ENCODE peak calls at places on chromosomes 5 and 9, in nine cellular contexts. One of them, this sample, is unnamed.

GRCh38 chr9:12722131-12722530 is 28.9 kb downstream of the TYRP1 start:
- DNase-seq in type B pancreatic cell: no peak
- DNase-seq in ovary: no peak
- DNase-seq in endothelial cell of umbilical vein: no peak
- DNase-seq in suprapubic skin: no peak
- DNase-seq in AG04449: no peak
- DNase-seq in BJ: no peak
- DNase-seq in cardiac fibroblast: peak
- DNase-seq in HCT116: no peak
- DNase-seq in this sample: no peak

GRCh38 chr9:100637787-100638186 is 59.9 kb downstream of the CAVIN4 start:
- DNase-seq in HCT116: no peak
- DNase-seq in type B pancreatic cell: no peak
- DNase-seq in suprapubic skin: no peak
- DNase-seq in AG04449: no peak
- DNase-seq in endothelial cell of umbilical vein: no peak
- DNase-seq in ovary: no peak
- DNase-seq in cardiac fibroblast: no peak
- DNase-seq in BJ: no peak
- DNase-seq in this sample: no peak

GRCh38 chr5:10580531-10581423 is 16.9 kb downstream of the ANKRD33B start:
- DNase-seq in suprapubic skin: no peak
- DNase-seq in BJ: no peak
- DNase-seq in endothelial cell of umbilical vein: no peak
- DNase-seq in HCT116: no peak
- DNase-seq in type B pancreatic cell: no peak
- DNase-seq in cardiac fibroblast: no peak
- DNase-seq in ovary: no peak
- DNase-seq in AG04449: no peak
- DNase-seq in this sample: no peak

GRCh38 chr9:35749515-35750255 is 598 bp downstream of the RGP1 start:
- DNase-seq in endothelial cell of umbilical vein: peak
- DNase-seq in cardiac fibroblast: no peak
- DNase-seq in HCT116: no peak
- DNase-seq in BJ: no peak
- DNase-seq in ovary: no peak
- DNase-seq in type B pancreatic cell: no peak
- DNase-seq in AG04449: no peak
- DNase-seq in suprapubic skin: no peak
- DNase-seq in this sample: peak

GRCh38 chr5:23132231-23132630 is 279.1 kb upstream of the CDH12 start:
- DNase-seq in AG04449: no peak
- DNase-seq in suprapubic skin: no peak
- DNase-seq in endothelial cell of umbilical vein: no peak
- DNase-seq in BJ: no peak
- DNase-seq in type B pancreatic cell: no peak
- DNase-seq in HCT116: no peak
- DNase-seq in cardiac fibroblast: no peak
- DNase-seq in ovary: no peak
- DNase-seq in this sample: no peak

GRCh38 chr5:79488775-79489174 is 25.2 kb downstream of the HOMER1 start:
- DNase-seq in HCT116: no peak
- DNase-seq in cardiac fibroblast: peak
- DNase-seq in suprapubic skin: no peak
- DNase-seq in ovary: no peak
- DNase-seq in endothelial cell of umbilical vein: no peak
- DNase-seq in AG04449: no peak
- DNase-seq in type B pancreatic cell: no peak
- DNase-seq in BJ: peak
- DNase-seq in this sample: no peak

GRCh38 chr9:131972889-131973288 is 106.8 kb downstream of the MED27 start:
- DNase-seq in BJ: no peak
- DNase-seq in endothelial cell of umbilical vein: no peak
- DNase-seq in type B pancreatic cell: no peak
- DNase-seq in HCT116: no peak
- DNase-seq in cardiac fibroblast: no peak
- DNase-seq in AG04449: no peak
- DNase-seq in suprapubic skin: no peak
- DNase-seq in ovary: no peak
- DNase-seq in this sample: no peak

GRCh38 chr9:134422301-134422700 is 96.0 kb downstream of the RXRA start:
- DNase-seq in endothelial cell of umbilical vein: no peak
- DNase-seq in suprapubic skin: peak
- DNase-seq in BJ: no peak
- DNase-seq in HCT116: no peak
- DNase-seq in ovary: peak
- DNase-seq in AG04449: no peak
- DNase-seq in type B pancreatic cell: no peak
- DNase-seq in cardiac fibroblast: no peak
- DNase-seq in this sample: no peak

GRCh38 chr5:170424629-170425028 is 35.5 kb upstream of the KCNMB1 start:
- DNase-seq in cardiac fibroblast: no peak
- DNase-seq in ovary: no peak
- DNase-seq in suprapubic skin: no peak
- DNase-seq in HCT116: no peak
- DNase-seq in endothelial cell of umbilical vein: no peak
- DNase-seq in AG04449: no peak
- DNase-seq in type B pancreatic cell: no peak
- DNase-seq in BJ: no peak
- DNase-seq in this sample: no peak

GRCh38 chr5:170426786-170427185 is 37.6 kb upstream of the KCNMB1 start:
- DNase-seq in BJ: no peak
- DNase-seq in ovary: no peak
- DNase-seq in endothelial cell of umbilical vein: no peak
- DNase-seq in AG04449: no peak
- DNase-seq in HCT116: no peak
- DNase-seq in cardiac fibroblast: no peak
- DNase-seq in suprapubic skin: no peak
- DNase-seq in type B pancreatic cell: no peak
- DNase-seq in this sample: no peak

GRCh38 chr5:170427672-170428236 is 38.6 kb upstream of the KCNMB1 start:
- DNase-seq in BJ: no peak
- DNase-seq in HCT116: no peak
- DNase-seq in type B pancreatic cell: no peak
- DNase-seq in AG04449: no peak
- DNase-seq in endothelial cell of umbilical vein: no peak
- DNase-seq in ovary: no peak
- DNase-seq in suprapubic skin: no peak
- DNase-seq in cardiac fibroblast: peak
- DNase-seq in this sample: no peak

GRCh38 chr5:170429014-170429413 is 39.8 kb upstream of the KCNMB1 start:
- DNase-seq in BJ: no peak
- DNase-seq in type B pancreatic cell: no peak
- DNase-seq in suprapubic skin: no peak
- DNase-seq in ovary: no peak
- DNase-seq in cardiac fibroblast: peak
- DNase-seq in AG04449: no peak
- DNase-seq in endothelial cell of umbilical vein: no peak
- DNase-seq in HCT116: no peak
- DNase-seq in this sample: no peak

DNA sequence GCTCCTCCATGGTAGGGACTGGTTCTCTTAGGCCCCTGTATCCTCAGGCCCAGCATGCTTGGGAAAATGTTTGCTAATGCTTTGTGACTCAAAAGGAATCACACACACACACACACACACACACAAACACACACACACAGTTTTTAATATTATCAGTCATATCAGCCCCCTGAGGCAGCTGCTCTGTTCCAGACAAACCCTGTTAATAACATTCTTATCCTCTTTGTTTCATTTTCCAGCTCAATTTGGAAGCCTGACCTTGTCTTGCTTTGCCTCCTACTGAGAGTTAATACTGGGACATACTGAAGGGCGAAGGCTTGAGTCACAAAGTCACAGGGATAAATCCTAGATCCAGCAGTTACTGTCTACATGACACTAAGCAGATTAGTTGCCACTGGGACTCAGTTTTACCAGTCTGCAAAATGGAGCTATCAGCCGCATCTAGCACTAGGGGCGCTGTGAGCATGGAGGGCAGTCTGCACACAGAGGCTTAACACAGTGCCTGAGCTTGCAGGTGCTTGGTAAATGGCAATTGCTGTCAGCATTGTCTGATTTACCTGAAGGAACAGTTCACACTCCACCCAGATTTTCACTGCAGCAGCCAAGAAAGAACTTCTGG is 37.1 kb upstream of the KCNMB1 start:
- DNase-seq in type B pancreatic cell: no peak
- DNase-seq in cardiac fibroblast: no peak
- DNase-seq in endothelial cell of umbilical vein: no peak
- DNase-seq in suprapubic skin: no peak
- DNase-seq in AG04449: no peak
- DNase-seq in BJ: no peak
- DNase-seq in HCT116: no peak
- DNase-seq in ovary: no peak
- DNase-seq in this sample: peak
- TF ChIP-seq CTCF in type B pancreatic cell: no peak
- TF ChIP-seq CTCF in cardiac fibroblast: no peak
- TF ChIP-seq CTCF in endothelial cell of umbilical vein: no peak
- TF ChIP-seq CTCF in suprapubic skin: no peak
- TF ChIP-seq CTCF in AG04449: no peak
- TF ChIP-seq CTCF in BJ: no peak
- TF ChIP-seq CTCF in HCT116: peak
- TF ChIP-seq CTCF in ovary: no peak
- TF ChIP-seq CTCF in this sample: no peak

DNA sequence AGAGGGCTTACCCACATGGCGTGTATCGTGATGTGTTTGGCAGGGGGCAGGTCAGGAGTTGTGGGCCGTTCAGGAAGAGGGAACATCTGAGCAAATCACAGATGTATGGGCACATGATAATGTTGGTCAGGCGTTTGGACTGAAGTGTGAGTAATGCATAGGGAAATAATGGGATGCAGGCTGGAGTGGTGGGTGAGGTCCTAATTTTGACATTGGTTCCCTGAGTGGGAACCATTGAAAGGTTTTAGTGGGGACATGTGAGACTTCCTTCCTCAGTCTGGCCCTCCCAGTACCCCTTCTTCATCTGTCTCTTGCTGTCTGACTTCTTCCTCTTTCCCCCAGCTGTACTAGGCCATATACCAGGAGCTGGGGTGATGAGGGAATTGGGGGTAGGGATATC is 7.6 kb downstream of the OTULIN start:
- DNase-seq in BJ: no peak
- DNase-seq in HCT116: no peak
- DNase-seq in cardiac fibroblast: no peak
- DNase-seq in ovary: no peak
- DNase-seq in endothelial cell of umbilical vein: no peak
- DNase-seq in type B pancreatic cell: no peak
- DNase-seq in AG04449: no peak
- DNase-seq in suprapubic skin: no peak
- DNase-seq in this sample: no peak
- TF ChIP-seq CTCF in BJ: no peak
- TF ChIP-seq CTCF in HCT116: no peak
- TF ChIP-seq CTCF in cardiac fibroblast: no peak
- TF ChIP-seq CTCF in ovary: no peak
- TF ChIP-seq CTCF in endothelial cell of umbilical vein: no peak
- TF ChIP-seq CTCF in type B pancreatic cell: no peak
- TF ChIP-seq CTCF in AG04449: no peak
- TF ChIP-seq CTCF in suprapubic skin: no peak
- TF ChIP-seq CTCF in this sample: no peak

DNA sequence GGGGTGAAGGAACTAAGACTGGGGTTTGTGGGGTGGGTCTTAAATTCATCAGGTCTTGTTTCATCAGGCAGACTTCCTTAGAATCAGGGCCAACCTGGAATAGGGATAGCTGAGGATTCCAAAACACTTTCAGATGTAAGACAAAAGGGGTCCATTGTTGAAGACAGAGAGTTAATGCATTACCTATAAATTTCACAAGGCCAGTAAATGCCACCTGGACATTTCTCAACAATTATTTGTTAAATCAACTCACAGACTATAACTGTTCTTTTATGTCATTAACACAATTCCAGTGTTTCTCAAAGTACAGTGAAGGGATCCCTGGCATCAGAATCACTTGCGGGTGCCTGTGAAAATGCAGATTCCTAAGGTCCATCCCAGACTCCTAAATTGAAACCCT is 2.8 kb downstream of the MARCHF3 start:
- DNase-seq in ovary: no peak
- DNase-seq in cardiac fibroblast: no peak
- DNase-seq in suprapubic skin: no peak
- DNase-seq in type B pancreatic cell: no peak
- DNase-seq in endothelial cell of umbilical vein: no peak
- DNase-seq in HCT116: no peak
- DNase-seq in AG04449: no peak
- DNase-seq in BJ: no peak
- DNase-seq in this sample: no peak
- TF ChIP-seq CTCF in ovary: no peak
- TF ChIP-seq CTCF in cardiac fibroblast: no peak
- TF ChIP-seq CTCF in suprapubic skin: no peak
- TF ChIP-seq CTCF in type B pancreatic cell: no peak
- TF ChIP-seq CTCF in endothelial cell of umbilical vein: no peak
- TF ChIP-seq CTCF in HCT116: no peak
- TF ChIP-seq CTCF in AG04449: no peak
- TF ChIP-seq CTCF in BJ: no peak
- TF ChIP-seq CTCF in this sample: no peak

GRCh38 chr9:107636596-107637405 is 147.2 kb upstream of the KLF4 start:
- DNase-seq in cardiac fibroblast: no peak
- DNase-seq in suprapubic skin: no peak
- DNase-seq in endothelial cell of umbilical vein: no peak
- DNase-seq in ovary: no peak
- DNase-seq in AG04449: no peak
- DNase-seq in BJ: no peak
- DNase-seq in HCT116: no peak
- DNase-seq in type B pancreatic cell: no peak
- DNase-seq in this sample: no peak

GRCh38 chr9:107638922-107639321 is 149.4 kb upstream of the KLF4 start:
- DNase-seq in suprapubic skin: peak
- DNase-seq in AG04449: peak
- DNase-seq in ovary: peak
- DNase-seq in BJ: peak
- DNase-seq in endothelial cell of umbilical vein: peak
- DNase-seq in type B pancreatic cell: no peak
- DNase-seq in HCT116: no peak
- DNase-seq in cardiac fibroblast: peak
- DNase-seq in this sample: no peak

GRCh38 chr9:107638496-107638895 is 148.9 kb upstream of the KLF4 start:
- DNase-seq in endothelial cell of umbilical vein: no peak
- DNase-seq in suprapubic skin: no peak
- DNase-seq in AG04449: no peak
- DNase-seq in BJ: no peak
- DNase-seq in ovary: no peak
- DNase-seq in type B pancreatic cell: no peak
- DNase-seq in HCT116: no peak
- DNase-seq in cardiac fibroblast: peak
- DNase-seq in this sample: no peak

GRCh38 chr9:107639426-107639825 is 149.9 kb upstream of the KLF4 start:
- DNase-seq in suprapubic skin: no peak
- DNase-seq in type B pancreatic cell: no peak
- DNase-seq in AG04449: no peak
- DNase-seq in BJ: no peak
- DNase-seq in cardiac fibroblast: peak
- DNase-seq in ovary: no peak
- DNase-seq in endothelial cell of umbilical vein: peak
- DNase-seq in HCT116: no peak
- DNase-seq in this sample: no peak

DNA sequence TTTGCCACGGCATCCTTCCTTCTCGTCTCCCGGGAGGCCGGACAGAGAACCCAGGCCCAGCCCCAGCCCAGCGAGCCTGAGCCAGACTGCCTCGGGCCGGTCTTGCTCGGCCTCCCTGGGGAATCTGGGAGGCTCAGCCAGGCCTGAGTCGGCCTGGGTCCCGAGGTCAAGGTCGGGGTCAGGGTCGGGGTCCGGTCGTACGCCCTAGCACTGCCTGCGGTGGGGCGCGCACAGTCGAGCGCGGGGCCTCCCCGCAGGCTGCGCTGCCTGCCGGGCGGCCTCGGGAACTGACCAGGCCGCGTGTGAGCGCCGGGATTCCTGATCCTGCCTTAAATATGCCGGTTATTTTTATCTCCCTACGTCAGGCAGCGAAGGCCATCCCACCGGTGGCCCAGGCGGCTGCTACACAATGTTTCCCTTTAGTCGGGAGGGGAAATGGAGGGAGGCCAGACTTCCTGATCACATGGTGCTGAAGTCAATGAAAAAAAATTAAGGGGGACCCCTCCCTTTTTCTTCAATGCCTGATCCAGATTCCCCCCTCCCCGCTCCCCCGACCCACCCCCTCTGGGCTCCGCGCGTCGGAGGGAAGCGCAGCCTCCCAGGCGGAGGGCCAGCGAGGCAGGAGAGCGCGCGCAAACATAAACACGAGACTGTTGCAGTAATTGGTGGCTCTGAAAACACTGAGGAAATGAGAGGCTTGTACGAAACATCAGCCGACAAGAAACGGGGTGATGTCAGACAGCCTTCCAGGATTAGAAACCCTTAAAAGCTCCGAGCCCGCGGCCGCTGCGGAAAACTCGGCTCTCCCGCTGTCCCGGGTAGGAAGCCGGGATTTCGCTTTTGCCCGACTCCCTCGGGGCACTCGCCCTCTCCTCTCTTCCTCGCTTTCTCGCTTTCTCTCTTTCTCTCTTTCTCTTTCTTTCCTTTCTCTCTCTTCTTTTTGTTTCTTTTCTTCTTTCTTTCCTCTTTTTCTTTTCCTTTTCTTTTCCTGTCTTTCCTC is 148.2 kb upstream of the KLF4 start:
- DNase-seq in HCT116: no peak
- DNase-seq in suprapubic skin: peak
- DNase-seq in ovary: peak
- DNase-seq in cardiac fibroblast: peak
- DNase-seq in AG04449: peak
- DNase-seq in type B pancreatic cell: peak
- DNase-seq in endothelial cell of umbilical vein: peak
- DNase-seq in BJ: peak
- DNase-seq in this sample: peak
- TF ChIP-seq CTCF in HCT116: no peak
- TF ChIP-seq CTCF in suprapubic skin: no peak
- TF ChIP-seq CTCF in ovary: peak
- TF ChIP-seq CTCF in cardiac fibroblast: no peak
- TF ChIP-seq CTCF in AG04449: peak
- TF ChIP-seq CTCF in type B pancreatic cell: peak
- TF ChIP-seq CTCF in endothelial cell of umbilical vein: peak
- TF ChIP-seq CTCF in BJ: no peak
- TF ChIP-seq CTCF in this sample: no peak